ENCODE peak calls at places on chromosomes 11 and 22, in four cellular contexts. L is IMR-90, C is GM12878, U is K562. Y is an unnamed sample.

GRCh38 chr11:19713221-19714092 is 820 bp downstream of the NAV2 start:
- DNase-seq in U (no peak), C (no peak), L (no peak), Y (peak)

GRCh38 chr11:77101043-77101537 is 1.6 kb upstream of the OMP start:
- DNase-seq in C (no peak), L (peak), U (peak), Y (peak)

GRCh38 chr22:20875296-20875695 is 16.5 kb downstream of the SNAP29 start:
- DNase-seq in C (no peak), L (no peak), U (no peak), Y (no peak)

GRCh38 chr22:27420186-27420816 is 381.3 kb downstream of the MN1 start:
- DNase-seq in U (no peak), L (peak), C (no peak), Y (no peak)

GRCh38 chr11:126231725-126232459 is 20.3 kb downstream of the FAM118B start:
- DNase-seq in U (no peak), C (no peak), L (peak), Y (peak)

GRCh38 chr11:59815754-59816153 is 5.2 kb upstream of the MRPL16 start:
- DNase-seq in C (no peak), L (no peak), U (no peak), Y (no peak)

GRCh38 chr11:85699957-85700741 is 14.2 kb upstream of the CCDC89 start:
- DNase-seq in L (no peak), C (no peak), U (no peak), Y (no peak)

GRCh38 chr22:24427500-24428164 is at the start of gene ADORA2A:
- DNase-seq in L (no peak), U (no peak), C (peak), Y (no peak)

GRCh38 chr22:31289335-31289734 is 3.0 kb downstream of the PIK3IP1 start:
- DNase-seq in L (no peak), C (no peak), U (no peak), Y (no peak)

GRCh38 chr11:69666261-69666660 is 8.9 kb downstream of the LTO1 start:
- DNase-seq in U (no peak), C (no peak), L (no peak), Y (no peak)

GRCh38 chr22:44325718-44326548 is 13.2 kb upstream of the SHISAL1 start:
- DNase-seq in U (no peak), C (no peak), L (peak), Y (peak)

DNA sequence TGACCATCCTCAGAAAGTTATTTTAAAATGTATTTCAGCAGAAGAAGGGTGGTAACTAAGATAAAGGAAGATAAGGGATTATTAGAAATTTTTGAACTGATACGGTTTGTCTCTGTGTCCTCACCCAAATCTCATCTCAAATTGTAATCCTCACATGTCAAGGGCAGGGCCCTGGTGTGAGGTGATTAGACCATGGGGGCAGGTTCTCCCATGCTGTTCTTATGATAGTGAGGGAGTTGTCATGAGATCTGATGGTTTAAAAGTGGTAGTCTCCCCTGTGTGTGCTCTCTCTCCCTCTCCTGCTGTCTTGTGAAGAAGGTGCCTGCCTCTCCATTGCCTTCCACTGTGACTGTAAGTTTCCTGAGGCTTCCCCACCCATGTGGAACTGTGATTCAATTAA is 36.1 kb downstream of the CYP2R1 start:
- DNase-seq in C (no peak), L (no peak), U (peak), Y (no peak)
- H3K4me3 ChIP-seq in C (no peak), L (no peak), U (no peak), Y (no peak)

DNA sequence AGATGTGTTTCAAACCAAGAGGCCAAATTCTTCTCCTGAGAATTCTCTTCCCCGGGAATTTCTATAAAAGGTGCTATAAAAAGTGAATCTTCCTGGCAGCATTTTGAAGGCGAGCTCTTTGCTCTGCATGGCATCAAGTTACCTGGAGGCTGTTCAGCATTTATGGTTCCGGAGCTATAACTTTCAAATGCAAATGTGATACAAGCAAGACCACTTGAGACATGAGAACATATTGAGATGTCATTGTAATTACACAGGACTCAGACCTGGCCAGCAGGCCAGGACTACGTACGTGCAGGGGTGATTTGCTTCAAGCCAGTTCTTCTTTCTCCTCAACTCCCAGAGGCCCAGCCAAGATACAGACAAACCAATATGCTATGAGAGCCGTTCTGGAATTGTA is 227.4 kb upstream of the FAT3 start:
- DNase-seq in U (no peak), L (no peak), C (no peak), Y (no peak)
- TF ChIP-seq FOS in U (no peak), L (no peak), C (no peak), Y (no peak)

DNA sequence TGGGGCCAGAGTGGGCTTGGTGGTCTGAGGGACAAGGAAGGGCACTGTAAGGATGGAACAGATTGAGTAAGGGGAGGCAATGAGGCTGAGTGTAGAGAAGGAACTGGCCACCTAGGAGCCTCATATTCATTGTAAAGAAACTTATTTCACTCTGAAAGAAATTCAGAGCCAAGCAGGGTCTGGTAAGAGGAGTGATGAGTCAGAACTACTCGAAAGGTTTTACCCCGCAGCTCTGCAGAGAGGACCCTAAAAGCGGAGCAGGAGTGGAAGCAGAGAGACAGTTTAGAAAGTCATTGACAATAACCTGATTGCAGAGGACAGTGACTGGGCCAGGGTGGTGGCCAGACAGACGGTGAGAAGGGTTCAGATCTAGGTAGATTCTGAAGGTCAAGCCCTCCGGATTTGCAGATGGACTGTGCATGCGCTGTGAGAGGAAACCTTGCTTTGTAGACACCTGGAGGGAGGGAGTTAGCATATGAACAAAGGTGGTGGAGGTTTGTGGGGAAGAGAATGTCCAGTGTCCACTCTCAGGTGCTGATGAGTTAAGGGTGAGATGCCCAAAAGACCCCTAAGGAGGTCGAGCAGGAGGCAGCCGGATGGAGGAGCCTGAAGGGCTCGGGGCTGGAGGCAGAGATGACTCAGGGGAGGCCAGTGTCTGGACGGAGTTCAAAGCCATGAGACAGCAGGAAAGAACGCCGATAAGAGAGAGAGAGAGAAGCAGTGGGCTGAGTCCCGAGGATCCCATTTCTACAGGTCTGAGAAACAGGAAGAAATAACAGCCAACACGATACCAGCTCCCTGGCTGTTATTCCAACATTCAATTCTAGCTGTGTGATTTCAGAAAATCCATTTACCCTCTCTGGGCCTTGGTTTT is 546.0 kb downstream of the BRD1 start:
- DNase-seq in L (no peak), U (peak), C (no peak), Y (no peak)
- H3K4me2 ChIP-seq in L (no peak), U (no peak), C (no peak), Y (no peak)

GRCh38 chr11:30424336-30424735 is 101.4 kb downstream of the ARL14EP start:
- DNase-seq in U (no peak), L (no peak), C (no peak), Y (no peak)

GRCh38 chr11:30424851-30425250 is 101.9 kb downstream of the ARL14EP start:
- DNase-seq in L (no peak), C (no peak), U (no peak), Y (no peak)

GRCh38 chr11:30423886-30424285 is 101.0 kb downstream of the ARL14EP start:
- DNase-seq in L (no peak), U (no peak), C (no peak), Y (no peak)

GRCh38 chr11:30422389-30422788 is 99.5 kb downstream of the ARL14EP start:
- DNase-seq in L (no peak), C (no peak), U (no peak), Y (no peak)

DNA sequence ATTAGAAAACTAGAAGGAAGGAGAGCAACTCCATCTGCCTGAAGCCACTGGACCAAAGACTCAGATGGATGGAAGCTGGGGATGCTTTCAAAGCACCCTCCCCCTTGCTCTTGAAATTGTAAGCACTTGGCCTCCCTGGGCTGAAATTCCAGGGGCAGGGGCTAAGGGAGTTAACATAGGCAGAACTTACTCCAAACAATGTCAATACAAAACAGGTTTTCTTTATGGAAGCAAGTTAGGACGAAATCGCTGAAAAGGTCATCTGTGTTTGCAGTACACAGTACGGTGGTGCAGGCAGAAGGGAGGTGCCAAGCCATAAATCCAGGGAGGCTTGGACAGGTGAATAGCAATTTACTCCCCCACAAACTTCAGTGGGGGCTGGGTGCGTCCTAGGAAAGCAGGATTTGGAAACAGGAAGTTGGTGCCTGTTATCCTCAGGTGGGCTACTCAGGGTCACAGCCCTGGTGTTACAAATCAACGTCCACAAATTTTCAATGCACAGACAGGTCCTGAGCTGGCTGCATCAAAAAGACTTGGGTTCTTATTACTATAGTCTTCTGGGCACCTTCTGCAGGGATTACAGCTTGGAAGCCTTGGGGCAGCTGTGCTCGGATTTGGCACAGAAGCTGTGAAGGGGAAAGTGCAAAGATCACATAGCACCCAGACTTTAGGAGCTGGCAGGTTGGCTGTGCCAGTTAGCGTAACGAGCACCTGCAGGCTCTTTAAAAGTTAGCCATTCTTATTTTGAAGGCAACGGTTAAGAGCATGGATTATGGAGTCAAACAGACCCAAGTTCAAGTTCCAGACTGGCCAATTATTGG is 100.1 kb downstream of the ARL14EP start:
- DNase-seq in C (no peak), U (no peak), L (no peak), Y (no peak)
- H3K4me3 ChIP-seq in C (no peak), U (no peak), L (no peak), Y (no peak)

GRCh38 chr11:127411283-127411682 is 410.7 kb upstream of the KIRREL3 start:
- DNase-seq in C (no peak), U (no peak), L (no peak), Y (no peak)
- TF ChIP-seq FOS in C (no peak), U (no peak), L (no peak), Y (no peak)

Y was measured in endothelial cell of umbilical vein.